ENCODE peak calls at places on chromosomes 16 and 17, in five cellular contexts. W, Q, F, O and T are unnamed samples.

GRCh38 chr17:49372428-49372827 is 10.4 kb upstream of the ZNF652 start:
- DNase-seq in F (no peak), W (no peak), O (no peak), Q (peak; percentile 1), T (no peak)

GRCh38 chr17:67365762-67366192 is 600 bp downstream of the PSMD12 start:
- DNase-seq in W (no peak), F (no peak), Q (no peak), O (no peak), T (no peak)

GRCh38 chr17:8807070-8807550 is 7.9 kb upstream of the MFSD6L start:
- DNase-seq in Q (no peak), O (peak; percentile 51), W (no peak), F (no peak), T (peak; percentile 49)

GRCh38 chr17:35879748-35880654 is at the start of gene CCL5:
- DNase-seq in F (no peak), W (no peak), Q (no peak), O (no peak), T (no peak)

GRCh38 chr16:23570992-23571632 is 13.6 kb downstream of the UBFD1 start:
- DNase-seq in O (no peak), F (no peak), Q (no peak), W (no peak), T (no peak)

GRCh38 chr17:37650419-37651003 is 7.3 kb upstream of the DDX52 start:
- DNase-seq in O (peak; percentile 81), F (peak; percentile 67), Q (no peak), W (no peak), T (no peak)

GRCh38 chr17:73686126-73686525 is 41.9 kb upstream of the SDK2 start:
- DNase-seq in W (no peak), F (no peak), Q (no peak), O (peak; percentile 78), T (no peak)

GRCh38 chr16:9238346-9238745 is 146.9 kb downstream of the HAPSTR1 start:
- DNase-seq in O (no peak), Q (no peak), W (no peak), F (no peak), T (no peak)

GRCh38 chr16:58755989-58756649 is 22.0 kb upstream of the GOT2 start:
- DNase-seq in O (peak; percentile 91), W (no peak), F (peak; percentile 70), Q (peak; percentile 77), T (peak; percentile 68)

GRCh38 chr17:4204676-4205075 is 59.1 kb downstream of the ANKFY1 start:
- DNase-seq in W (peak; percentile 89), F (no peak), Q (peak; percentile 92), O (no peak), T (no peak)

GRCh38 chr17:15261818-15262290 is 3.3 kb downstream of the PMP22 start:
- DNase-seq in O (peak; percentile 80), W (peak; percentile 69), Q (no peak), F (peak; percentile 42), T (no peak)

GRCh38 chr17:7774037-7774659 is 56.6 kb downstream of the DNAH2 start:
- DNase-seq in Q (no peak), F (no peak), W (no peak), O (no peak), T (no peak)

GRCh38 chr16:27368358-27368722 is 33.6 kb upstream of the IL21R start:
- DNase-seq in Q (no peak), O (no peak), W (no peak), F (no peak), T (no peak)

GRCh38 chr16:54936086-54936978 is 5.7 kb downstream of the IRX5 start:
- DNase-seq in W (peak; percentile 95), F (no peak), O (peak; percentile 86), Q (no peak), T (peak; percentile 32)

GRCh38 chr17:48540213-48540612 is 4.7 kb downstream of the HOXB2 start:
- DNase-seq in Q (no peak), O (no peak), F (no peak), W (peak; percentile 23), T (no peak)

GRCh38 chr17:61822326-61823285 is 40.7 kb downstream of the BRIP1 start:
- DNase-seq in Q (no peak), W (no peak), F (no peak), O (no peak), T (no peak)

GRCh38 chr17:65278820-65279184 is 141.6 kb downstream of the RGS9 start:
- DNase-seq in O (no peak), W (no peak), F (no peak), Q (peak; percentile 55), T (no peak)

GRCh38 chr16:23482778-23483177 is 27.5 kb downstream of the GGA2 start:
- DNase-seq in F (no peak), W (no peak), Q (no peak), O (no peak), T (no peak)

GRCh38 chr17:39484178-39484577 is 22.9 kb downstream of the CDK12 start:
- DNase-seq in F (no peak), O (no peak), Q (no peak), W (no peak), T (no peak)

GRCh38 chr16:8878523-8878911 is 3.6 kb upstream of the LITAFD start:
- DNase-seq in W (peak; percentile 94), Q (no peak), F (no peak), O (peak; percentile 43), T (no peak)

GRCh38 chr17:77516902-77517301 is 376.1 kb downstream of the SEC14L1 start:
- DNase-seq in O (no peak), F (no peak), Q (peak; percentile 22), W (peak; percentile 85), T (no peak)

GRCh38 chr16:11386054-11386680 is 40.9 kb downstream of the RMI2 start:
- DNase-seq in Q (no peak), O (no peak), W (peak; percentile 37), F (no peak), T (no peak)

DNA sequence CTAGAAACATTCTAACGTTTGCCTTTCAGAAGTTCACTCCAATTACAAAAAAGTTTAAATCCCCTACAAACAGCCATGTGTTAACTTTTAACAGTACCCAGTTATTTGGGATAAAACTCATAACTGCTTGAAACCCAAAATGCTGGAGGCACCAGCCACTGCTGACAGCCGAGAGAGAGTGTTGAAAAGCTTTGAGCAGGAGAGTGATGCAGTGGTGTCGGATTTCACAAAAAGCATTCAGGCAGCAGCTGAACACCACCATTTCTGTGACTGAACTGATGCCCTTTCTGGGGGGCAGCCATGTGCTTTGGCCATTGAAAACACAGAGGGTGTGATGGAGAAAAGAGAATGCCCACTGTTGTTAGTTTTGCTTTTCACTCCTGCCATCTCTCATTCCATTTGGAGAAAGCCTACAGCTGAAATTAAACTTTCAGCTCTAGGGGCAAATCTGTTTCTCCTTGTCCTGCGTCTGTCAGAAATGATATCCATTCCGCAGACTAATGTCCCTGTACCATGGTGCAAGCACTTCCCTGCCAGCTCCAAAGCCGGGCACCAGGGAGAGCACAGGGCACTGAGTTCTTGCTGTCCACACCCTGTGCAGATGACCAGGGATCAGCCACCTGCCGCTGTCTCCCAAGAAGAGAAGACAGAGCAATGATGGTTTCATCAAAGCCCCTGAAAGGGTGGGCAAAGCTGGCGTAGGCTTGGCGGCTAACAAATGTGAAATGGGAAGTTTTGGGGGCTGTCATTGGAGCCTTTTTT is 16.6 kb upstream of the MLYCD start:
- DNase-seq in Q (no peak), O (peak; percentile 52), F (no peak), W (no peak), T (no peak)
- H3K27ac ChIP-seq in Q (no peak overlapping the region), O (no peak overlapping the region), F (no peak overlapping the region), W (no peak overlapping the region), T (no peak overlapping the region)

GRCh38 chr17:27756467-27757371 is 43.6 kb downstream of the NOS2 start:
- DNase-seq in F (peak; percentile 39), O (peak; percentile 91), Q (no peak), W (peak; percentile 80), T (no peak)

GRCh38 chr17:27759528-27759927 is 40.8 kb downstream of the NOS2 start:
- DNase-seq in Q (no peak), W (no peak), O (no peak), F (no peak), T (no peak)

GRCh38 chr17:27751622-27752490 is 48.5 kb downstream of the NOS2 start:
- DNase-seq in O (no peak), Q (peak; percentile 52), F (no peak), W (no peak), T (no peak)

GRCh38 chr17:27754549-27754948 is 45.8 kb downstream of the NOS2 start:
- DNase-seq in Q (no peak), F (no peak), W (peak; percentile 70), O (peak; percentile 30), T (no peak)

GRCh38 chr17:27755706-27756466 is 44.4 kb downstream of the NOS2 start:
- DNase-seq in O (no peak), W (no peak), F (no peak), Q (no peak), T (no peak)
- H3K27ac ChIP-seq in O (no peak overlapping the region), W (no peak overlapping the region), F (no peak overlapping the region), Q (no peak overlapping the region), T (no peak overlapping the region)

GRCh38 chr17:43125967-43126910 is 1.1 kb upstream of the BRCA1 start:
- DNase-seq in Q (no peak), O (peak; percentile 59), W (no peak), F (no peak), T (no peak)
- H3K27ac ChIP-seq in Q (peak overlapping the region; percentile 87), O (peak overlapping the region; percentile 26), W (peak overlapping the region; percentile 90), F (peak overlapping the region; percentile 90), T (peak overlapping the region; percentile 54)

DNA sequence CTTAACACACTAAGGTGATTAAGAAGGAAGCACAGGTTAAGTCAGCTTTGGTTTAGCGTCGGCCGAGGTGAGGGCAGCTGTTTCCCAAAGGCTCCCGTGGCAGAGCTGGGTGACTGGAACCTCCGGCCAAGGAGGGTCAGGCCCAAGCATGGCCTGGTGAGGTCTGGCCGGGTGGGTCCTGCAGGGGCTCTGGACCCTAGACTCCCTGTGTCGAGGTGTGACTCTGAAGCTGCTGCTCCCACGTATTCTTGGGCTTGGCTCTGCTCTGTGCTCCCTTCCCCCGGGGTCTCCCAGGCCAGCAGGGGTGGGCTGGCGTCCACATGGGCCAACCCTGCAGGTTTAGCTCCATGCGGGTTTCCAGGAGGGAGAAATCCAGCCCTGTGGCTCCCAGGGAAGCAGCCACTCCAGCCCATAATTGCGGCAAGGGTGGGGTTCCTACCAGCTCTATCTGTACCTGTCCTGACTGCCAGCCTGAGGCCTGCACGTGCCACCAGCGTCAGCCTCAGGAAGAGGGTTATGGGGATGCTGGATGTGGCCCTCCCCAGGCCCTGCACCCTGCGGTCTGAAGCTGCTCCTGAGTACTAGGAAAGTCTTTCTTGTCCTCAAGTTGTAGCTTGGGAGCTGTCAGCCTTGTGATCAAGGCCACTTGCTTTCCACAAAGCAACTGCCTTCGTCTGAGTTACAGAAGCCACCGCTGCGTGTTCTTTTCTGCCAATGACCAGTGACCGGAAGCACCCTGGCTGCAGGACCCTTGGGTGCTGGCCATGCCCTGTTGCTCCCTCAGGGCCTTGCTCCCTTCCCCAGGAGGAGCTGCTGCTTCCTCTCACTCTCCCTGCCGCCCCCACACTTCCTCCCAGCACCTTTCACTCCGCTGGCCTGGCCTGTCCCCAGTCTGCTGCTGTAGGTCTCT is 4.8 kb downstream of the CDK5R1 start:
- DNase-seq in W (peak; percentile 83), F (no peak), Q (no peak), O (no peak), T (no peak)
- H3K27ac ChIP-seq in W (no peak overlapping the region), F (no peak overlapping the region), Q (no peak overlapping the region), O (no peak overlapping the region), T (peak overlapping the region; percentile 38)

GRCh38 chr17:42744806-42745617 is at the start of gene EZH1:
- DNase-seq in W (peak; percentile 100), O (peak; percentile 99), F (peak; percentile 100), Q (peak; percentile 93), T (peak; percentile 81)

GRCh38 chr17:42744283-42744805 is 496 bp downstream of the EZH1 start:
- DNase-seq in Q (peak; percentile 81), F (peak; percentile 80), O (no peak), W (peak; percentile 90), T (peak; percentile 67)

GRCh38 chr17:42743595-42744282 is 1.1 kb downstream of the EZH1 start:
- DNase-seq in Q (no peak), O (no peak), F (peak; percentile 61), W (peak; percentile 69), T (no peak)

GRCh38 chr17:42740699-42741098 is 4.1 kb downstream of the EZH1 start:
- DNase-seq in Q (no peak), F (no peak), O (no peak), W (peak; percentile 21), T (no peak)
- H3K27ac ChIP-seq in Q (no peak overlapping the region), F (no peak overlapping the region), O (no peak overlapping the region), W (no peak overlapping the region), T (no peak overlapping the region)